ENCODE peak calls at places on chromosomes 11 and 22, in five cellular contexts. S is activated T-cell treated with anti-CD3 and anti-CD28 coated beads, Interleukin-2, amount 50 U/mL, for 72 hours; W is myocyte; B is fibroblast of pulmonary artery; O is omental fat pad. P is an unnamed sample.

GRCh38 chr11:16956538-16957153 is 57.6 kb downstream of the PLEKHA7 start:
- DNase-seq in O (no peak), S (no peak), B (no peak), W (no peak), P (no peak)

GRCh38 chr11:68076371-68077042 is 37.7 kb downstream of the TCIRG1 start:
- DNase-seq in B (no peak), O (no peak), W (no peak), S (no peak), P (no peak)

GRCh38 chr22:25774575-25775026 is 32.6 kb downstream of the MYO18B start:
- DNase-seq in B (no peak), W (no peak), S (peak), O (no peak), P (no peak)

GRCh38 chr22:31102441-31103081 is 4.8 kb downstream of the SELENOM start:
- DNase-seq in O (peak), S (no peak), B (peak), W (peak), P (no peak)

GRCh38 chr11:78646564-78647185 is 72.0 kb upstream of the NARS2 start:
- DNase-seq in O (peak), S (peak), B (peak), W (peak), P (no peak)

GRCh38 chr11:553083-553948 is 7.2 kb downstream of the LMNTD2 start:
- DNase-seq in O (no peak), W (no peak), B (no peak), S (no peak), P (no peak)

GRCh38 chr11:3162410-3163240 is 2.5 kb downstream of the OSBPL5 start:
- DNase-seq in O (no peak), W (no peak), B (no peak), S (no peak), P (peak)

GRCh38 chr11:113392522-113392921 is 4.9 kb downstream of the ANKK1 start:
- DNase-seq in W (no peak), O (no peak), S (no peak), B (no peak), P (no peak)

GRCh38 chr11:29962243-29962642 is 54.6 kb downstream of the KCNA4 start:
- DNase-seq in W (no peak), B (peak), S (no peak), O (no peak), P (no peak)

GRCh38 chr22:39234867-39235687 is 9.7 kb downstream of the PDGFB start:
- DNase-seq in O (no peak), W (no peak), B (no peak), S (no peak), P (no peak)

GRCh38 chr11:76606102-76606793 is 64.3 kb downstream of the LRRC32 start:
- DNase-seq in B (peak), O (no peak), W (no peak), S (no peak), P (no peak)

GRCh38 chr11:57709802-57710367 is 2.1 kb downstream of the MED19 start:
- DNase-seq in S (no peak), W (no peak), B (no peak), O (no peak), P (no peak)

GRCh38 chr11:106167085-106167484 is 89.6 kb downstream of the AASDHPPT start:
- DNase-seq in W (no peak), B (no peak), O (no peak), S (no peak), P (no peak)

GRCh38 chr11:1933416-1934325 is 13.5 kb upstream of the MRPL23 start:
- DNase-seq in S (no peak), B (no peak), O (no peak), W (no peak), P (no peak)

GRCh38 chr11:38448284-38448683 is 1850.2 kb upstream of the RAG2 start:
- DNase-seq in B (peak), S (no peak), O (no peak), W (peak), P (no peak)

GRCh38 chr11:1234771-1235614 is 12.1 kb downstream of the MUC5B start:
- DNase-seq in O (no peak), W (no peak), S (no peak), B (no peak), P (no peak)

GRCh38 chr11:28384418-28384817 is 276.2 kb downstream of the METTL15 start:
- DNase-seq in S (no peak), B (peak), W (peak), O (no peak), P (no peak)

GRCh38 chr11:65417221-65417701 is 5.3 kb upstream of the NEAT1 start:
- DNase-seq in O (no peak), B (no peak), S (peak), W (no peak), P (peak)

GRCh38 chr11:117424781-117425180 is 97.1 kb downstream of the CEP164 start:
- DNase-seq in W (no peak), O (no peak), B (peak), S (no peak), P (no peak)

GRCh38 chr11:14578551-14578956 is 58.4 kb upstream of the PSMA1 start:
- DNase-seq in B (peak), O (no peak), S (peak), W (no peak), P (no peak)

GRCh38 chr22:27406389-27406861 is 395.1 kb downstream of the MN1 start:
- DNase-seq in O (no peak), W (no peak), S (no peak), B (no peak), P (no peak)

GRCh38 chr11:119990306-119991021 is 147.4 kb downstream of the TRIM29 start:
- DNase-seq in S (no peak), B (no peak), O (no peak), W (no peak), P (peak)

GRCh38 chr11:3820971-3821370 is 12.6 kb downstream of the PGAP2 start:
- DNase-seq in W (no peak), S (no peak), O (no peak), B (no peak), P (no peak)

GRCh38 chr22:40449676-40450035 is 79.3 kb downstream of the SGSM3 start:
- DNase-seq in O (no peak), B (peak), W (peak), S (no peak), P (no peak)

GRCh38 chr22:45125198-45125597 is 38.5 kb upstream of the NUP50 start:
- DNase-seq in W (no peak), S (no peak), B (peak), O (no peak), P (no peak)

GRCh38 chr11:119806064-119806915 is 77.3 kb upstream of the NECTIN1 start:
- DNase-seq in O (no peak), S (no peak), W (no peak), B (no peak), P (peak)

GRCh38 chr22:20021196-20022181 is 579 bp downstream of the TANGO2 start:
- DNase-seq in O (no peak), W (peak), S (peak), B (peak), P (peak)

GRCh38 chr22:38320605-38321402 is 3.6 kb upstream of the CSNK1E start:
- DNase-seq in O (no peak), W (no peak), S (no peak), B (no peak), P (no peak)

GRCh38 chr11:8810331-8811301 is 100.4 kb upstream of the AKIP1 start:
- DNase-seq in B (peak), S (peak), W (peak), O (no peak), P (peak)

GRCh38 chr11:10004526-10005113 is 289.4 kb downstream of the SBF2 start:
- DNase-seq in W (no peak), O (no peak), S (no peak), B (no peak), P (no peak)

GRCh38 chr11:79040348-79040747 is 400.5 kb downstream of the TENM4 start:
- DNase-seq in S (no peak), B (peak), O (no peak), W (no peak), P (no peak)

GRCh38 chr11:111435046-111435698 is 56.1 kb upstream of the POU2AF1 start:
- DNase-seq in S (no peak), B (no peak), W (no peak), O (no peak), P (no peak)

GRCh38 chr11:34363363-34364084 is 5.7 kb upstream of the ABTB2 start:
- DNase-seq in B (no peak), S (no peak), O (no peak), W (no peak), P (no peak)

GRCh38 chr22:35037089-35037488 is 28.9 kb upstream of the ISX start:
- DNase-seq in O (no peak), W (no peak), S (no peak), B (no peak), P (no peak)

GRCh38 chr11:20363500-20364411 is at the start of gene HTATIP2:
- DNase-seq in W (peak), B (peak), S (peak), O (no peak), P (peak)

P was measured in C1 segment of cervical spinal cord.